ENCODE peak calls at places on chromosomes 6 and 20, in six cellular contexts. B, V, L, G, Q and W are unnamed samples.

GRCh38 chr6:3797231-3798200 is 46.0 kb upstream of the PXDC1 start:
- DNase-seq in B (no peak), V (no peak), G (no peak), Q (peak), L (no peak), W (peak)

GRCh38 chr6:44653761-44654218 is 266.3 kb downstream of the CDC5L start:
- DNase-seq in Q (no peak), V (no peak), G (no peak), B (no peak), L (no peak), W (no peak)

GRCh38 chr6:110693296-110693695 is 122.0 kb downstream of the CDK19 start:
- DNase-seq in Q (no peak), G (no peak), V (no peak), L (no peak), B (no peak), W (no peak)

GRCh38 chr20:21102691-21103311 is 3.4 kb downstream of the LINC00237 start:
- DNase-seq in B (peak), Q (no peak), V (no peak), G (peak), L (no peak), W (peak)

GRCh38 chr20:40966103-40966502 is 62.5 kb upstream of the TOP1 start:
- DNase-seq in B (no peak), Q (no peak), V (no peak), L (no peak), G (no peak), W (peak)

GRCh38 chr6:161169060-161169459 is 104.8 kb downstream of the AGPAT4 start:
- DNase-seq in B (no peak), G (no peak), L (no peak), V (no peak), Q (no peak), W (no peak)

GRCh38 chr20:59141818-59142581 is 21.6 kb upstream of the ZNF831 start:
- DNase-seq in Q (no peak), L (no peak), G (no peak), B (no peak), V (no peak), W (peak)

GRCh38 chr20:57439432-57439831 is 48.2 kb downstream of the RBM38 start:
- DNase-seq in V (no peak), Q (no peak), L (no peak), G (no peak), B (no peak), W (no peak)

GRCh38 chr20:38315290-38315966 is 11.5 kb downstream of the BPI start:
- DNase-seq in Q (no peak), B (no peak), L (no peak), V (no peak), G (peak), W (no peak)

GRCh38 chr6:37324131-37325033 is 29.4 kb upstream of the RNF8 start:
- DNase-seq in G (no peak), L (peak), B (no peak), V (no peak), Q (no peak), W (no peak)

GRCh38 chr6:15608406-15608805 is 54.4 kb downstream of the DTNBP1 start:
- DNase-seq in B (no peak), Q (peak), L (no peak), V (no peak), G (no peak), W (no peak)

GRCh38 chr20:5881714-5882113 is 68.6 kb downstream of the TRMT6 start:
- DNase-seq in Q (no peak), V (no peak), B (no peak), G (no peak), L (no peak), W (no peak)

GRCh38 chr6:166259296-166259977 is 48.8 kb downstream of the PRR18 start:
- DNase-seq in Q (no peak), L (no peak), B (no peak), G (no peak), V (no peak), W (peak)

GRCh38 chr20:1002682-1003561 is 811 bp upstream of the RSPO4 start:
- DNase-seq in L (no peak), B (no peak), G (peak), Q (no peak), V (no peak), W (no peak)

GRCh38 chr6:113055086-113055485 is 708.0 kb downstream of the RFPL4B start:
- DNase-seq in Q (no peak), V (no peak), G (no peak), L (no peak), B (no peak), W (no peak)

GRCh38 chr20:61925555-61926252 is 140.0 kb downstream of the TAF4 start:
- DNase-seq in Q (no peak), B (no peak), L (no peak), G (no peak), V (no peak), W (no peak)

GRCh38 chr6:16591681-16592549 is 169.3 kb downstream of the ATXN1 start:
- DNase-seq in L (no peak), B (no peak), G (no peak), V (peak), Q (no peak), W (peak)

GRCh38 chr20:51966296-51966971 is 164.1 kb upstream of the SALL4 start:
- DNase-seq in Q (peak), B (no peak), V (peak), G (peak), L (peak), W (peak)

GRCh38 chr20:49594143-49594928 is 26.4 kb upstream of the PTGIS start:
- DNase-seq in V (no peak), L (no peak), Q (no peak), G (no peak), B (no peak), W (no peak)

GRCh38 chr6:14721103-14721758 is 524.6 kb upstream of the JARID2 start:
- DNase-seq in Q (no peak), V (no peak), B (no peak), L (no peak), G (no peak), W (no peak)

GRCh38 chr6:161547617-161548016 is 273.8 kb upstream of the AGPAT4 start:
- DNase-seq in B (no peak), V (no peak), Q (no peak), L (no peak), G (no peak), W (no peak)

GRCh38 chr6:100257661-100258395 is 206.9 kb downstream of the SIM1 start:
- DNase-seq in V (no peak), Q (peak), L (no peak), B (no peak), G (no peak), W (no peak)

GRCh38 chr20:43191143-43191542 is 1.4 kb upstream of the PTPRT start:
- DNase-seq in G (no peak), B (no peak), L (no peak), V (no peak), Q (no peak), W (no peak)

GRCh38 chr6:159595173-159595572 is 97.9 kb downstream of the SOD2 start:
- DNase-seq in Q (peak), B (no peak), L (peak), G (no peak), V (no peak), W (no peak)

GRCh38 chr6:158439255-158439654 is 120.6 kb upstream of the TMEM181 start:
- DNase-seq in G (no peak), Q (no peak), L (no peak), B (no peak), V (peak), W (no peak)

GRCh38 chr20:58011106-58011946 is 217.1 kb downstream of the ANKRD60 start:
- DNase-seq in Q (no peak), V (no peak), G (no peak), B (no peak), L (no peak), W (no peak)

GRCh38 chr6:42406296-42407280 is 45.1 kb downstream of the TRERF1 start:
- DNase-seq in L (no peak), B (no peak), Q (no peak), G (no peak), V (no peak), W (no peak)

GRCh38 chr20:17990278-17990972 is 21.6 kb downstream of the MGME1 start:
- DNase-seq in L (no peak), G (no peak), B (no peak), Q (no peak), V (no peak), W (no peak)

GRCh38 chr6:21171801-21172200 is 421.8 kb upstream of the SOX4 start:
- DNase-seq in G (no peak), B (no peak), Q (no peak), V (no peak), L (no peak), W (no peak)

GRCh38 chr20:46903937-46904336 is 9.3 kb downstream of the EYA2 start:
- DNase-seq in L (no peak), V (no peak), Q (no peak), G (no peak), B (no peak), W (no peak)

GRCh38 chr6:139649718-139650117 is 275.3 kb upstream of the CITED2 start:
- DNase-seq in V (no peak), B (no peak), Q (no peak), L (no peak), G (no peak), W (no peak)

GRCh38 chr20:59242714-59243626 is 57.4 kb upstream of the EDN3 start:
- DNase-seq in L (no peak), B (no peak), V (no peak), Q (no peak), G (no peak), W (no peak)

GRCh38 chr6:14452567-14453527 is 335.3 kb downstream of the CD83 start:
- DNase-seq in L (peak), V (no peak), Q (no peak), B (no peak), G (no peak), W (no peak)

GRCh38 chr6:15577550-15578171 is 85.2 kb downstream of the DTNBP1 start:
- DNase-seq in B (no peak), G (no peak), L (no peak), Q (no peak), V (no peak), W (no peak)

GRCh38 chr6:90144396-90144795 is 152.2 kb downstream of the BACH2 start:
- DNase-seq in L (no peak), G (no peak), Q (no peak), V (no peak), B (no peak), W (no peak)

GRCh38 chr6:75546401-75546800 is 52.8 kb upstream of the FILIP1 start:
- DNase-seq in G (no peak), V (no peak), L (no peak), B (no peak), Q (peak), W (no peak)

GRCh38 chr6:143135326-143135725 is 74.6 kb downstream of the AIG1 start:
- DNase-seq in Q (no peak), L (no peak), G (no peak), V (no peak), B (no peak), W (no peak)

GRCh38 chr6:18495236-18495635 is 108.1 kb downstream of the RNF144B start:
- DNase-seq in G (no peak), L (no peak), Q (no peak), V (no peak), B (no peak), W (no peak)